ENCODE peak calls at places on chromosomes 4 and X, in eight cellular contexts. P is activated T-helper 9 cell treated with anti-CD3 and anti-CD28 coated beads, Interleukin-2, amount 50 U/mL, for 16 hours; C is psoas muscle; Z is progenitor cell of endocrine pancreas; A is AG04450; I is ascending aorta; B is T-helper 2 cell; J is endodermal cell. X is an unnamed sample.

GRCh38 chr4:20273793-20274192 is 22.1 kb downstream of the SLIT2 start:
- DNase-seq in A (no peak), C (peak; percentile 24), J (no peak), Z (no peak), I (no peak), P (no peak), B (no peak), X (no peak)

GRCh38 chr4:11623726-11624037 is 195.0 kb upstream of the HS3ST1 start:
- DNase-seq in Z (peak; percentile 9), A (no peak), P (no peak), C (no peak), I (no peak), J (peak; percentile 73), B (no peak), X (no peak)

GRCh38 chrX:49066690-49067089 is 7.1 kb downstream of the PRAF2 start:
- DNase-seq in J (no peak), P (no peak), C (no peak), I (no peak), B (no peak), Z (no peak), A (no peak), X (no peak)

GRCh38 chr4:182507808-182508207 is 264.6 kb downstream of the TENM3 start:
- DNase-seq in I (no peak), Z (no peak), J (no peak), B (no peak), P (no peak), C (no peak), A (no peak), X (no peak)

GRCh38 chrX:71493111-71493613 is 39.7 kb upstream of the OGT start:
- DNase-seq in J (no peak), I (no peak), P (no peak), B (no peak), A (no peak), Z (no peak), C (no peak), X (no peak)

GRCh38 chrX:21479695-21480280 is 105.6 kb downstream of the CNKSR2 start:
- DNase-seq in C (no peak), Z (no peak), J (peak; percentile 48), P (no peak), I (no peak), B (no peak), A (peak; percentile 11), X (no peak)

GRCh38 chr4:83947811-83948210 is 411.9 kb downstream of the GPAT3 start:
- DNase-seq in J (no peak), C (no peak), A (no peak), Z (no peak), P (no peak), I (no peak), B (no peak), X (no peak)

GRCh38 chrX:47619486-47620302 is at the start of gene SYN1:
- DNase-seq in Z (peak; percentile 74), C (peak; percentile 77), J (peak; percentile 88), P (peak; percentile 68), B (peak; percentile 59), I (no peak), A (peak; percentile 42), X (peak; percentile 74)

GRCh38 chrX:57899064-57899463 is 11.2 kb downstream of the ZXDA start:
- DNase-seq in C (no peak), P (no peak), J (no peak), A (no peak), Z (no peak), B (no peak), I (no peak), X (no peak)

GRCh38 chrX:17377047-17377692 is 2.2 kb downstream of the NHS start:
- DNase-seq in J (peak; percentile 68), Z (peak; percentile 33), I (no peak), C (peak; percentile 21), P (no peak), B (no peak), A (no peak), X (peak; percentile 25)

GRCh38 chrX:108415146-108415545 is 23.1 kb downstream of the COL4A6 start:
- DNase-seq in B (no peak), J (no peak), I (no peak), P (no peak), Z (no peak), A (no peak), C (no peak), X (no peak)

GRCh38 chr4:1201851-1202525 is 29.6 kb upstream of the SPON2 start:
- DNase-seq in A (peak; percentile 86), J (peak; percentile 30), I (no peak), P (peak; percentile 62), Z (no peak), B (peak; percentile 48), C (peak; percentile 77), X (no peak)

GRCh38 chr4:36676139-36677050 is 395.0 kb downstream of the DTHD1 start:
- DNase-seq in A (no peak), P (no peak), B (no peak), Z (no peak), C (no peak), J (no peak), I (no peak), X (no peak)

GRCh38 chr4:185865901-185866328 is 53.9 kb upstream of the SORBS2 start:
- DNase-seq in P (no peak), C (no peak), B (no peak), Z (no peak), J (no peak), A (no peak), I (no peak), X (no peak)

GRCh38 chr4:176054942-176055341 is 10.7 kb upstream of the WDR17 start:
- DNase-seq in I (no peak), P (no peak), J (no peak), C (no peak), A (no peak), Z (no peak), B (no peak), X (no peak)

GRCh38 chr4:183139972-183140570 is 41.0 kb downstream of the WWC2 start:
- DNase-seq in C (no peak), A (no peak), J (no peak), I (no peak), P (no peak), B (no peak), Z (no peak), X (peak; percentile 94)

GRCh38 chrX:71618303-71618721 is at the start of gene CXCR3:
- DNase-seq in P (peak; percentile 54), A (no peak), I (no peak), C (no peak), B (no peak), Z (no peak), J (no peak), X (no peak)

GRCh38 chr4:21474195-21474594 is 474.4 kb downstream of the KCNIP4 start:
- DNase-seq in J (no peak), I (no peak), C (no peak), B (no peak), P (no peak), Z (no peak), A (no peak), X (no peak)

GRCh38 chrX:111719426-111720210 is 38.6 kb downstream of the ALG13 start:
- DNase-seq in B (no peak), Z (no peak), P (no peak), J (no peak), I (no peak), C (no peak), A (no peak), X (no peak)

GRCh38 chr4:162921178-162921785 is 245.4 kb downstream of the NAF1 start:
- DNase-seq in I (no peak), B (no peak), A (no peak), J (peak; percentile 54), P (no peak), C (no peak), Z (no peak), X (no peak)

GRCh38 chr4:168637872-168638756 is 141.3 kb downstream of the PALLD start:
- DNase-seq in P (no peak), I (no peak), Z (no peak), B (no peak), J (no peak), A (no peak), C (no peak), X (no peak)

GRCh38 chrX:23195097-23195496 is 139.6 kb upstream of the PTCHD1 start:
- DNase-seq in P (no peak), Z (no peak), C (no peak), B (no peak), I (no peak), A (no peak), J (no peak), X (no peak)